ENCODE peak calls at places on chromosomes 11 and 22, in nine cellular contexts. F is thyroid gland, V is IMR-90, C is body of pancreas, Z is ovary, J is adrenal gland, W is stomach, K is Peyer's patch, I is HCT116. D is an unnamed sample.

GRCh38 chr11:117551761-117552343 is 224.2 kb downstream of the CEP164 start:
- DNase-seq in C (no peak), J (no peak), F (no peak), Z (no peak), K (no peak), V (no peak), I (no peak), W (no peak), D (no peak)

GRCh38 chr11:13343067-13343466 is 65.5 kb downstream of the BMAL1 start:
- DNase-seq in Z (no peak), F (no peak), W (no peak), V (no peak), C (no peak), K (no peak), J (no peak), I (no peak), D (no peak)

GRCh38 chr11:128772814-128773213 is 78.9 kb downstream of the FLI1 start:
- DNase-seq in Z (no peak), W (peak; percentile 76), I (no peak), C (peak; percentile 65), J (peak; percentile 51), V (no peak), K (peak; percentile 87), F (peak; percentile 84), D (peak; percentile 65)

GRCh38 chr11:78406568-78407196 is 10.9 kb downstream of the GAB2 start:
- DNase-seq in V (no peak), W (no peak), J (no peak), F (no peak), C (no peak), K (no peak), I (no peak), Z (no peak), D (no peak)

GRCh38 chr22:37442537-37442936 is 15.3 kb upstream of the ELFN2 start:
- DNase-seq in C (no peak), W (no peak), Z (no peak), J (no peak), F (no peak), I (peak; percentile 67), V (peak; percentile 45), K (no peak), D (no peak)

GRCh38 chr11:1177771-1178090 is 20.0 kb downstream of the MUC5AC start:
- DNase-seq in K (no peak), F (no peak), Z (no peak), I (no peak), W (no peak), C (no peak), V (no peak), J (no peak), D (no peak)

GRCh38 chr11:22456993-22457748 is 119.0 kb downstream of the SLC17A6 start:
- DNase-seq in V (no peak), J (no peak), C (peak; percentile 36), F (peak; percentile 8), I (no peak), W (no peak), K (no peak), Z (no peak), D (no peak)

GRCh38 chr22:38193580-38193979 is 8.2 kb upstream of the MAFF start:
- DNase-seq in Z (peak; percentile 73), C (peak; percentile 38), F (no peak), J (peak; percentile 88), W (peak; percentile 45), V (no peak), K (no peak), I (no peak), D (no peak)

GRCh38 chr11:94623120-94623735 is 56.1 kb downstream of the PIWIL4 start:
- DNase-seq in I (peak; percentile 88), J (peak; percentile 58), V (peak; percentile 78), F (peak; percentile 57), Z (peak; percentile 32), W (peak; percentile 35), K (peak; percentile 55), C (peak; percentile 70), D (peak; percentile 22)

GRCh38 chr11:128669491-128669890 is 24.4 kb upstream of the FLI1 start:
- DNase-seq in W (no peak), K (no peak), J (no peak), C (no peak), V (peak; percentile 52), F (no peak), I (no peak), Z (no peak), D (no peak)

GRCh38 chr11:44313701-44314489 is 4.0 kb upstream of the ALX4 start:
- DNase-seq in I (no peak), C (no peak), V (no peak), J (no peak), W (no peak), F (no peak), Z (no peak), K (no peak), D (no peak)

GRCh38 chr11:117923275-117923674 is 5.9 kb downstream of the TMPRSS13 start:
- DNase-seq in J (no peak), I (no peak), V (no peak), C (no peak), W (no peak), Z (no peak), K (no peak), F (no peak), D (no peak)

GRCh38 chr22:17121235-17122195 is at the start of gene TMEM121B:
- DNase-seq in C (peak; percentile 74), K (no peak), J (peak; percentile 64), V (peak; percentile 59), F (peak; percentile 26), I (no peak), W (peak; percentile 50), Z (peak; percentile 31), D (peak; percentile 47)

GRCh38 chr11:108435066-108435465 is 32.3 kb downstream of the C11orf65 start:
- DNase-seq in K (no peak), J (no peak), W (no peak), Z (no peak), C (no peak), V (no peak), F (no peak), I (no peak), D (no peak)

GRCh38 chr11:63870351-63871197 is 31.7 kb downstream of the MARK2 start:
- DNase-seq in W (no peak), V (peak; percentile 28), I (no peak), Z (no peak), J (peak; percentile 39), F (no peak), C (no peak), K (no peak), D (no peak)

GRCh38 chr11:70700871-70701270 is 302.5 kb downstream of the CTTN start:
- DNase-seq in W (no peak), V (no peak), F (no peak), Z (no peak), K (no peak), J (no peak), I (no peak), C (no peak), D (no peak)

GRCh38 chr11:110289472-110289871 is 6.9 kb downstream of the RDX start:
- DNase-seq in V (no peak), F (no peak), W (no peak), Z (no peak), I (no peak), J (no peak), C (no peak), K (no peak), D (no peak)

GRCh38 chr11:27213232-27213660 is 149.8 kb downstream of the CCDC34 start:
- DNase-seq in W (no peak), I (no peak), Z (no peak), F (no peak), J (no peak), K (no peak), C (no peak), V (peak; percentile 94), D (no peak)

DNA sequence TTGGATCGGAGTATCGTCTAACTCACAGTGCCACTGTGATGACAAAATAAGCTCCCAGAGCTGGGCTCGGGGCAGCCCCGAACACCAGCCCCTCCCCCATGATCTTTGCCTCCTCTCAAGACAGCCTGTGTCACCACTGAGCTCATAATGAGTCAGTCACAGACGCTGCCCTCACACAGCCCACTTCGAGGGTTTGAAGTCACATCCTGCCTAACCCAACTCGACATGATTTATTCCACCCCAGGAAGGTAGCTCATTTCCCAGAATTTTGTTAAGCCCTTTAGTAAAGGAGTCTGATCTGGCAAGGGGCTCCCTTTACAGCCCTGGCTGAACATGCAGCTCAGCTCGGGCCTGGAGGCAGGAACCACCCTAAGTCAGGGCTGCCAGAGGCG is 22.8 kb downstream of the MYH9 start:
- DNase-seq in C (peak; percentile 57), W (peak; percentile 65), Z (no peak), F (peak; percentile 49), K (peak; percentile 90), V (peak; percentile 99), J (peak; percentile 84), I (peak; percentile 76), D (peak; percentile 75)
- TF ChIP-seq POLR2A in C (no peak), W (no peak), Z (no peak), F (no peak), K (no peak), V (peak; percentile 63), J (peak; percentile 16), I (no peak), D (no peak)

GRCh38 chr22:49948958-49949913 is 11.3 kb upstream of the PIM3 start:
- DNase-seq in V (no peak), I (no peak), F (peak; percentile 96), J (no peak), W (peak; percentile 97), K (peak; percentile 92), C (peak; percentile 95), Z (no peak), D (peak; percentile 93)
- H3K27ac ChIP-seq in V (no peak overlapping the region), I (peak overlapping the region; percentile 62), F (peak overlapping the region; percentile 99), J (no peak overlapping the region), W (peak overlapping the region; percentile 98), K (peak overlapping the region; percentile 97), C (peak overlapping the region; percentile 99), Z (no peak overlapping the region), D (peak overlapping the region; percentile 97)

GRCh38 chr11:77193167-77193566 is 65.1 kb downstream of the MYO7A start:
- DNase-seq in C (no peak), W (no peak), Z (no peak), F (no peak), J (no peak), V (no peak), I (no peak), K (no peak), D (no peak)
- H3K4me1 ChIP-seq in C (peaks cover 12% of the 10 kb centered on the region), W (peaks cover 9% of the 10 kb centered on the region), Z (no peaks in the 10 kb centered on the region), F (no peaks in the 10 kb centered on the region), J (no peaks in the 10 kb centered on the region), V (no peaks in the 10 kb centered on the region), I (peaks cover 14% of the 10 kb centered on the region), K (peaks cover 14% of the 10 kb centered on the region), D (peaks cover 14% of the 10 kb centered on the region)

GRCh38 chr22:39313258-39314001 is 6.0 kb downstream of the RPL3 start:
- DNase-seq in I (no peak), F (no peak), K (no peak), J (peak; percentile 62), Z (no peak), V (no peak), W (no peak), C (no peak), D (no peak)

GRCh38 chr22:39309364-39309861 is 10.0 kb downstream of the RPL3 start:
- DNase-seq in C (no peak), W (no peak), K (no peak), V (no peak), Z (no peak), I (no peak), F (no peak), J (no peak), D (no peak)

GRCh38 chr22:39309881-39310714 is 9.3 kb downstream of the RPL3 start:
- DNase-seq in J (no peak), C (no peak), F (no peak), I (no peak), V (peak; percentile 58), K (no peak), W (no peak), Z (no peak), D (no peak)

GRCh38 chr22:39312410-39312809 is 7.0 kb downstream of the RPL3 start:
- DNase-seq in V (no peak), C (no peak), J (no peak), I (no peak), W (no peak), Z (no peak), K (no peak), F (no peak), D (no peak)

GRCh38 chr22:39311592-39312400 is 7.6 kb downstream of the RPL3 start:
- DNase-seq in J (no peak), K (no peak), I (no peak), F (no peak), W (no peak), C (no peak), Z (no peak), V (no peak), D (no peak)
- TF ChIP-seq POLR2A in J (no peak), K (no peak), I (no peak), F (no peak), W (no peak), C (peak; percentile 5), Z (no peak), V (peak; percentile 27), D (no peak)